ENCODE peak calls at places on chromosome 21, in seven cellular contexts. O, P, K, V, M, Z and A are unnamed samples.

GRCh38 chr21:43611598-43612369 is 47.5 kb downstream of the HSF2BP start:
- DNase-seq in K (no peak), P (peak; percentile 78), O (peak; percentile 81), M (peak; percentile 64), Z (peak; percentile 69), V (peak; percentile 78), A (no peak)

GRCh38 chr21:31204801-31205200 is 139.3 kb downstream of the TIAM1 start:
- DNase-seq in K (no peak), P (peak; percentile 18), M (no peak), O (no peak), V (no peak), Z (no peak), A (no peak)

GRCh38 chr21:32812035-32812434 is 40.5 kb upstream of the PAXBP1 start:
- DNase-seq in O (no peak), M (no peak), Z (no peak), P (no peak), V (no peak), K (no peak), A (no peak)

GRCh38 chr21:41927727-41928409 is 25.9 kb downstream of the C2CD2 start:
- DNase-seq in P (no peak), Z (no peak), O (no peak), K (no peak), M (peak; percentile 63), V (no peak), A (no peak)

GRCh38 chr21:27480841-27481261 is 514.0 kb upstream of the ADAMTS5 start:
- DNase-seq in O (no peak), Z (no peak), K (no peak), V (no peak), P (no peak), M (no peak), A (no peak)

GRCh38 chr21:16587671-16588379 is 858.0 kb downstream of the USP25 start:
- DNase-seq in Z (peak; percentile 13), K (no peak), M (no peak), P (peak; percentile 45), O (peak; percentile 61), V (peak; percentile 12), A (no peak)

GRCh38 chr21:43712268-43712942 is 6.5 kb upstream of the PDXK start:
- DNase-seq in O (no peak), K (no peak), P (no peak), Z (peak; percentile 68), V (no peak), M (no peak), A (no peak)

GRCh38 chr21:41778974-41779600 is 12.2 kb upstream of the RIPK4 start:
- DNase-seq in V (peak; percentile 69), K (no peak), M (no peak), Z (no peak), P (no peak), O (no peak), A (peak; percentile 38)

GRCh38 chr21:35940074-35940927 is 120.0 kb downstream of the SETD4 start:
- DNase-seq in M (peak; percentile 48), Z (peak; percentile 37), O (peak; percentile 41), V (peak; percentile 86), P (no peak), K (peak; percentile 38), A (peak; percentile 72)

GRCh38 chr21:42032968-42033367 is 22.8 kb upstream of the ZBTB21 start:
- DNase-seq in K (no peak), V (no peak), P (no peak), M (peak; percentile 34), Z (no peak), O (no peak), A (no peak)

GRCh38 chr21:42474043-42474831 is 21.8 kb downstream of the RSPH1 start:
- DNase-seq in M (no peak), V (no peak), P (peak; percentile 28), Z (peak; percentile 87), K (no peak), O (no peak), A (peak; percentile 55)

GRCh38 chr21:20645344-20645743 is 352.9 kb upstream of the NCAM2 start:
- DNase-seq in P (no peak), V (no peak), M (no peak), O (no peak), Z (no peak), K (no peak), A (no peak)

GRCh38 chr21:43654806-43655489 is 4.3 kb downstream of the HSF2BP start:
- DNase-seq in V (no peak), K (no peak), O (no peak), M (no peak), Z (no peak), P (no peak), A (no peak)

GRCh38 chr21:41139951-41140350 is 28.0 kb upstream of the BACE2 start:
- DNase-seq in P (no peak), M (no peak), V (no peak), Z (no peak), K (no peak), O (no peak), A (no peak)

GRCh38 chr21:43020177-43020576 is 45.8 kb downstream of the PKNOX1 start:
- DNase-seq in P (no peak), O (no peak), M (no peak), Z (no peak), K (no peak), V (no peak), A (no peak)

GRCh38 chr21:34625194-34625593 is 10.3 kb upstream of the RCAN1 start:
- DNase-seq in M (no peak), K (no peak), V (no peak), O (no peak), Z (no peak), P (no peak), A (no peak)

GRCh38 chr21:25360593-25360992 is 246.7 kb downstream of the MRPL39 start:
- DNase-seq in Z (no peak), P (no peak), V (no peak), M (no peak), O (no peak), K (no peak), A (no peak)
- TF ChIP-seq CTCF in Z (no peak), P (peak; percentile 52), V (peak; percentile 22), M (peak; percentile 37), O (no peak), K (peak; percentile 24), A (no peak)

GRCh38 chr21:15415541-15416261 is 314.1 kb upstream of the USP25 start:
- DNase-seq in Z (no peak), M (no peak), V (no peak), O (no peak), P (no peak), K (no peak), A (no peak)
- H3K9me3 ChIP-seq in Z (no peaks in the 10 kb centered on the region), M (no peaks in the 10 kb centered on the region), V (no peaks in the 10 kb centered on the region), O (no peaks in the 10 kb centered on the region), P (no peaks in the 10 kb centered on the region), K (no peaks in the 10 kb centered on the region), A (no peaks in the 10 kb centered on the region)

DNA sequence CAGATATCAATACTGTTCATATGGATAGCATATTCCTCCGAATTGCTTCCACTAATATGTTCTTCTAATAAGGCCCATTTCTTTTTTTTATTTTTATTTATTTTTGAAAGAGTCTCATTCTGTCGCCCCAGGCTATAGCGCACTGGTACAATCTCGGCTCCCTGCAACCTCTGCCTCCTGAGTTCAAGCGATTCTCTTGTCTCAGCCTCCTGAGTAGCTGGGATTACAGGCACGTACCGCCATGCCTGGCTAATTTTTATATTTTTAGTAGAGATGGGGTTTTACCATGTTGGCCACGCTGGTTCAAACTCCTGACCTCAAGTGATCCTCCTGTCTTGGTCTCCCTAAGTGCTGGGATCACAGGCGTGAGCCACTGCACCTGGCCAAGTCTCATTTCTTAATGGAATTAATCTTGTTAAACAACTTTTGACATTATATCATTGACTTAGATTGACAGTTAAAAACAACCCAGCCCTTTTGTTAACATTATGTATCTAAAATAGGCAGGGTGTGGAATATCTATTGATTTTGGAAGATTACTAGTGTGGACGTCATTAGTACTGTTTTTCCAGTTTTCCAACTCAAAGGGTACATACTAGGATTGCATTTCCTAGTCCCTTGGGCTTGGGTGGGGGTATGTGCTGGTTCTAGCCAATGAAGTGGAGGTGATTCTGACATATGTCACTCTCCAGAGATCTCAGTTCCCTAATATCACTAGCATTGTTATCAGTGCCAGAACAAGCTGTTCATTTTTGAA is 281.4 kb downstream of the GRIK1 start:
- DNase-seq in P (no peak), K (no peak), V (no peak), Z (no peak), O (no peak), M (no peak), A (no peak)
- TF ChIP-seq CTCF in P (no peak), K (no peak), V (no peak), Z (no peak), O (no peak), M (no peak), A (no peak)

GRCh38 chr21:45964649-45965048 is 16.9 kb upstream of the COL6A1 start:
- DNase-seq in O (peak; percentile 6), Z (no peak), V (no peak), K (no peak), P (no peak), M (no peak), A (no peak)
- H3K9me3 ChIP-seq in O (no peaks in the 10 kb centered on the region), Z (no peaks in the 10 kb centered on the region), V (peaks cover 3% of the 10 kb centered on the region), K (no peaks in the 10 kb centered on the region), P (no peaks in the 10 kb centered on the region), M (no peaks in the 10 kb centered on the region), A (peaks cover 5% of the 10 kb centered on the region)

GRCh38 chr21:37181059-37181458 is 86.1 kb downstream of the VPS26C start:
- DNase-seq in O (no peak), K (no peak), V (no peak), Z (no peak), M (no peak), P (no peak), A (no peak)
- TF ChIP-seq CTCF in O (no peak), K (no peak), V (no peak), Z (no peak), M (no peak), P (no peak), A (no peak)

GRCh38 chr21:8994640-8995511 is 1526.5 kb upstream of the TPTE start:
- DNase-seq in O (no peak), M (no peak), K (peak; percentile 73), V (no peak), P (no peak), Z (no peak), A (no peak)

GRCh38 chr21:8993943-8994639 is 1527.3 kb upstream of the TPTE start:
- DNase-seq in Z (no peak), P (peak; percentile 55), K (peak; percentile 71), M (no peak), V (no peak), O (no peak), A (no peak)

GRCh38 chr21:8991968-8992621 is 1529.3 kb upstream of the TPTE start:
- DNase-seq in V (no peak), M (no peak), K (peak; percentile 56), P (peak; percentile 73), O (no peak), Z (no peak), A (no peak)

GRCh38 chr21:8992731-8993174 is 1528.6 kb upstream of the TPTE start:
- DNase-seq in Z (no peak), P (peak; percentile 78), V (no peak), M (no peak), O (no peak), K (peak; percentile 70), A (peak; percentile 62)

GRCh38 chr21:8993284-8993942 is 1528.0 kb upstream of the TPTE start:
- DNase-seq in M (no peak), K (peak; percentile 79), P (no peak), Z (no peak), O (no peak), V (no peak), A (no peak)
- H3K9me3 ChIP-seq in M (peaks cover 56% of the 10 kb centered on the region), K (no peaks in the 10 kb centered on the region), P (no peaks in the 10 kb centered on the region), Z (no peaks in the 10 kb centered on the region), O (no peaks in the 10 kb centered on the region), V (peaks cover 52% of the 10 kb centered on the region), A (no peaks in the 10 kb centered on the region)